ENCODE peak calls at places on chromosomes 2 and 18, in five cellular contexts. Q, X, L, F and E are unnamed samples.

GRCh38 chr2:222255090-222255489 is 43.7 kb downstream of the PAX3 start:
- DNase-seq in F (no peak), L (no peak), Q (no peak), X (no peak), E (no peak)

GRCh38 chr2:74383254-74383653 is 3.1 kb upstream of the DCTN1 start:
- DNase-seq in X (peak), Q (no peak), F (peak), L (peak), E (no peak)

GRCh38 chr2:62074233-62074632 is 121.7 kb upstream of the B3GNT2 start:
- DNase-seq in L (no peak), X (no peak), F (no peak), Q (no peak), E (no peak)

GRCh38 chr18:74219056-74219455 is 70.7 kb downstream of the TIMM21 start:
- DNase-seq in Q (no peak), F (peak), X (peak), L (peak), E (no peak)

GRCh38 chr2:191832668-191833067 is 14.2 kb downstream of the CAVIN2 start:
- DNase-seq in L (no peak), F (no peak), Q (no peak), X (no peak), E (no peak)

GRCh38 chr2:109083771-109084170 is 45.2 kb upstream of the SH3RF3 start:
- DNase-seq in Q (no peak), L (no peak), X (no peak), F (no peak), E (no peak)

GRCh38 chr2:85445316-85446295 is 27.1 kb downstream of the SH2D6 start:
- DNase-seq in L (peak), F (peak), X (peak), Q (no peak), E (no peak)

GRCh38 chr2:66587216-66587615 is 152.3 kb downstream of the MEIS1 start:
- DNase-seq in X (peak), F (no peak), L (no peak), Q (no peak), E (no peak)

GRCh38 chr2:10876963-10877362 is 34.8 kb upstream of the KCNF1 start:
- DNase-seq in L (no peak), X (no peak), F (no peak), Q (no peak), E (no peak)

GRCh38 chr2:58042486-58042970 is 4.1 kb upstream of the VRK2 start:
- DNase-seq in X (peak), F (peak), L (peak), Q (no peak), E (peak)

GRCh38 chr2:16124881-16125613 is 184.7 kb downstream of the MYCN start:
- DNase-seq in L (no peak), Q (no peak), F (no peak), X (no peak), E (no peak)

GRCh38 chr18:73944715-73945114 is 202.9 kb downstream of the FBXO15 start:
- DNase-seq in Q (no peak), F (no peak), X (no peak), L (no peak), E (no peak)

GRCh38 chr2:45993476-45993991 is 303.7 kb upstream of the EPAS1 start:
- DNase-seq in X (peak), L (peak), Q (peak), F (peak), E (peak)

GRCh38 chr2:117760916-117761315 is 53.6 kb upstream of the DDX18 start:
- DNase-seq in Q (no peak), L (no peak), F (no peak), X (no peak), E (no peak)

GRCh38 chr2:17136895-17137294 is 381.3 kb downstream of the RAD51AP2 start:
- DNase-seq in Q (no peak), F (no peak), L (no peak), X (no peak), E (no peak)

GRCh38 chr2:237162959-237163358 is 77.3 kb downstream of the COPS8 start:
- DNase-seq in X (no peak), F (no peak), L (no peak), Q (no peak), E (no peak)

GRCh38 chr18:23867011-23867410 is 147.5 kb upstream of the TTC39C start:
- DNase-seq in F (no peak), L (no peak), Q (no peak), X (no peak), E (no peak)

GRCh38 chr2:181570833-181571661 is 85.9 kb downstream of the CERKL start:
- DNase-seq in Q (no peak), F (peak), X (peak), L (peak), E (no peak)

GRCh38 chr2:73920577-73921545 is 5.8 kb upstream of the DGUOK start:
- DNase-seq in Q (no peak), F (peak), X (peak), L (no peak), E (no peak)

GRCh38 chr18:702957-703659 is 9.3 kb downstream of the ENOSF1 start:
- DNase-seq in X (peak), L (peak), F (peak), Q (no peak), E (peak)

GRCh38 chr2:9631484-9631819 is 655 bp upstream of the YWHAQ start:
- DNase-seq in Q (no peak), F (no peak), L (no peak), X (no peak), E (no peak)

GRCh38 chr2:26666671-26667070 is 25.5 kb upstream of the CIB4 start:
- DNase-seq in F (no peak), X (no peak), Q (no peak), L (no peak), E (no peak)

GRCh38 chr2:46692316-46692715 is 213.0 kb downstream of the TMEM247 start:
- DNase-seq in L (no peak), F (no peak), Q (no peak), X (no peak), E (no peak)

GRCh38 chr2:132400169-132400900 is 16.3 kb upstream of the GPR39 start:
- DNase-seq in Q (no peak), X (peak), F (peak), L (peak), E (no peak)

GRCh38 chr2:221517362-221518121 is 54.6 kb downstream of the EPHA4 start:
- DNase-seq in Q (no peak), F (peak), X (peak), L (peak), E (peak)

GRCh38 chr18:75727479-75727878 is 300.0 kb upstream of the SMIM21 start:
- DNase-seq in X (peak), F (peak), Q (peak), L (peak), E (no peak)

GRCh38 chr2:127217470-127218325 is 2.4 kb downstream of the CYP27C1 start:
- DNase-seq in Q (no peak), X (no peak), F (no peak), L (no peak), E (no peak)

GRCh38 chr2:236568068-236568921 is 1.3 kb upstream of the ACKR3 start:
- DNase-seq in Q (peak), F (peak), L (no peak), X (peak), E (no peak)

GRCh38 chr2:196703660-196704209 is 64.2 kb downstream of the CCDC150 start:
- DNase-seq in X (no peak), F (no peak), L (peak), Q (no peak), E (no peak)

GRCh38 chr18:66599190-66599589 is 4.7 kb downstream of the CDH19 start:
- DNase-seq in F (peak), Q (no peak), X (peak), L (peak), E (no peak)

DNA sequence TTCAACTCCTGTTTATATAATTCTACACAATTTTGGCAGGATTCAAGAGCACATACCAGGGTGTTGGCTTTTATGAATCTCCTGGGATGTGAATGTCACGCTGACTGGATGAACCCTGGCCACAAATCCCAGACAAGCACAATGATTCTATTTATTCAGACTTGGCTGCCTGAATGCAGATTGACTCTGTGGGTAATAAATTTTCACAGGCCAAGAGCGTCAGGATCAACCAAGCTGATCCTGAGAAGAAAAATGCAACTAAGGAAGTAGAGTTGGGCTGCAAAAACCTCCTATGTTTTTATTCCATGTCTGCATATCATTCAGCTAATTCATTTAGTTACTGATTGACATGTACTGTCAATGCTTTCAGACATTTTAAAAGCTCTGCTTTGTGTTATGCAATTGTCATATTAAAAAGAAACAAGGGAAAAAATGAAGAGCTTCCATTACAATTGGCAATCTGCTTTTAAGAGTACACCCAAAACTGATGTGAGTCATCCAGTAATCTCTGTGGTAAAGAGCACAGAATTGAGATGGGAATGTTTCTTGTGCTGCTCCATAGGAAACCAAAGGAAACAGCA is 173.0 kb upstream of the REV1 start:
- DNase-seq in Q (peak), F (peak), X (peak), L (peak), E (peak)
- H3K4me3 ChIP-seq in Q (no peak), F (no peak), X (no peak), L (no peak), E (no peak)

GRCh38 chr2:157327621-157328102 is 2.0 kb upstream of the ERMN start:
- DNase-seq in Q (peak), L (peak), F (peak), X (peak), E (peak)
- H3K4me3 ChIP-seq in Q (no peak), L (no peak), F (no peak), X (no peak), E (no peak)

DNA sequence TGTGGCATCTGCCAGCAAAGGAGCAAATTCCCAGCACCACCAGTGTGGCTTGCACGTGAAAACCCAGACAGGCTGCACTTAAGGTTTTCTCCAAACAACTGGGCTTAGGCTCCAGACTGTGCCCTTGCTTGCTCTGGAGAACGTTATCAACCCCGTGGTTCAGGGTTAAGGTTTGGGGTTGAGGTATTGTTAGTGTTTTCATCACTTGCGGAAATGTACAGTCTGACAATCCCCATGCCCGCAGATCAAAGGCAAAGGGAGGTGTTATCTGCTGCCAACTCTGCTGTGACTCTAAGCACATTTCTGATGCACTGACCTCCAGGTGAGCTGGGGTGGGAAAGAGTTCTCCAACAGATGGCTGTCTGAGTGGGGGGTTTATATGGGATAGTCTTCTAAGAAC is 253.5 kb upstream of the NT5C1B start:
- DNase-seq in L (no peak), F (no peak), Q (no peak), X (no peak), E (no peak)
- H3K4me3 ChIP-seq in L (no peak), F (no peak), Q (no peak), X (no peak), E (no peak)

GRCh38 chr2:219553463-219553862 is 9.6 kb downstream of the TMEM198 start:
- DNase-seq in L (no peak), Q (no peak), F (no peak), X (no peak), E (no peak)
- H3K4me3 ChIP-seq in L (no peak), Q (no peak), F (no peak), X (no peak), E (no peak)

GRCh38 chr18:62596145-62597005 is 73.5 kb downstream of the ZCCHC2 start:
- DNase-seq in F (no peak), L (peak), Q (no peak), X (peak), E (no peak)
- H3K4me3 ChIP-seq in F (peak), L (peak), Q (peak), X (peak), E (peak)

GRCh38 chr2:241279828-241280227 is 35.6 kb downstream of the HDLBP start:
- DNase-seq in Q (no peak), F (no peak), X (no peak), L (no peak), E (no peak)

GRCh38 chr2:241275910-241276309 is 39.6 kb downstream of the HDLBP start:
- DNase-seq in Q (no peak), F (no peak), L (no peak), X (no peak), E (no peak)

GRCh38 chr2:241280291-241280690 is 35.2 kb downstream of the HDLBP start:
- DNase-seq in X (no peak), F (no peak), Q (no peak), L (no peak), E (no peak)

GRCh38 chr2:241282553-241282952 is 32.9 kb downstream of the HDLBP start:
- DNase-seq in X (no peak), F (no peak), L (no peak), Q (no peak), E (no peak)

DNA sequence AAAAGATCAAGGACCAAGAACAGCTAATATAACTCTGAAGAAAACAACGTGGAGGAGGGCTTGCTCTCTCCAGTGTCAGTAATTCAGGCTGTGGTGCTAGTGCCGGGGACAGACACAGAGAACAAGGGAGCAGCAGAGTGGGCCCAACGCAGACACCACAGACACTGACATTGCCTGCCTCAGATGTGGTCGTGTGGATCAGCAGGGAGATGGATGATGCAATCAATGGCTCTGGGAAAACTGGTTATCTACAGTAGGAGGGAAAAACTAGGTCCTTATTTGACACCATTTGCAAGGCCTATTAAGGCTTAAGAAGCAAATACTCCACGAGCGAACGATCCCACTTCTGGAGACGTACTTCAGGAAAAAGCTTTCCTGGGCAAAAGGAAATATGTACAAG is 36.1 kb downstream of the HDLBP start:
- DNase-seq in L (peak), Q (no peak), X (peak), F (peak), E (no peak)
- H3K4me3 ChIP-seq in L (no peak), Q (no peak), X (no peak), F (no peak), E (no peak)

GRCh38 chr18:78976697-78977626 is 2.7 kb upstream of the SALL3 start:
- DNase-seq in F (no peak), Q (no peak), X (no peak), L (no peak), E (no peak)
- H3K4me3 ChIP-seq in F (no peak), Q (no peak), X (no peak), L (no peak), E (no peak)

DNA sequence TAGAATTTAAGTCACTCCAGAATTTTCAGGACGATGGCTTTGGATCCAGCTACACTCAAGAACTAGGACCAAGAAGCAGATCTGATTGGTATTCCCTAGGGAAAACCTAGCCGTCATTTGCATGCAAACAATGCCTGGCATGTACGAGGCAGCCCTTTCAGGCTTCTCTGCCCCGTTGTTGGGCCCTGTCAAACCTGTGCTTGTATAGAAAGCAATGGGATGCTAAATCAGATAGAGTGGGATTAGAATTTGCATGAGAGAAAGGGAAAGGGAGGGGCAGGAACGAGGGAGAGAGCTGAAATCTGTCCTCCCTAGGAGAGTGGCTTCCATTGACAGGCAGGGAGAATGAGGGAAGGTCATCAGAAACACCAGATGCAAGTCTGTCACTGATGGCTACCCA is 28.6 kb downstream of the ARID5A start:
- DNase-seq in X (no peak), L (no peak), F (no peak), Q (no peak), E (no peak)
- H3K4me3 ChIP-seq in X (no peak), L (no peak), F (no peak), Q (no peak), E (no peak)